ENCODE peak calls at places on chromosomes 16 and 17, in six cellular contexts. One of them, this sample, is unnamed.

GRCh38 chr17:53950207-53950857 is 127.6 kb downstream of the KIF2B start:
- DNase-seq in thyroid gland: no peak
- DNase-seq in AG04450: no peak
- DNase-seq in cardiac muscle cell: peak
- DNase-seq in ovary: no peak
- DNase-seq in PC-9: no peak
- DNase-seq in this sample: no peak

GRCh38 chr17:31596382-31597323 is 205.2 kb downstream of the RAB11FIP4 start:
- DNase-seq in thyroid gland: peak
- DNase-seq in AG04450: peak
- DNase-seq in cardiac muscle cell: peak
- DNase-seq in ovary: peak
- DNase-seq in PC-9: peak
- DNase-seq in this sample: peak

GRCh38 chr16:4882633-4883285 is 35.5 kb downstream of the UBN1 start:
- DNase-seq in thyroid gland: peak
- DNase-seq in AG04450: no peak
- DNase-seq in cardiac muscle cell: peak
- DNase-seq in ovary: no peak
- DNase-seq in PC-9: peak
- DNase-seq in this sample: peak

GRCh38 chr17:60528828-60529227 is 2.8 kb upstream of the APPBP2 start:
- DNase-seq in thyroid gland: no peak
- DNase-seq in AG04450: no peak
- DNase-seq in cardiac muscle cell: no peak
- DNase-seq in ovary: no peak
- DNase-seq in PC-9: no peak
- DNase-seq in this sample: no peak

GRCh38 chr17:1865252-1866037 is 35.6 kb downstream of the RPA1 start:
- DNase-seq in thyroid gland: no peak
- DNase-seq in AG04450: no peak
- DNase-seq in cardiac muscle cell: peak
- DNase-seq in ovary: no peak
- DNase-seq in PC-9: no peak
- DNase-seq in this sample: no peak

GRCh38 chr17:29195465-29196081 is 15.4 kb upstream of the MYO18A start:
- DNase-seq in thyroid gland: no peak
- DNase-seq in AG04450: no peak
- DNase-seq in cardiac muscle cell: peak
- DNase-seq in ovary: no peak
- DNase-seq in PC-9: peak
- DNase-seq in this sample: no peak

GRCh38 chr17:7475764-7476422 is 3.5 kb downstream of the ZBTB4 start:
- DNase-seq in thyroid gland: peak
- DNase-seq in AG04450: no peak
- DNase-seq in cardiac muscle cell: no peak
- DNase-seq in ovary: no peak
- DNase-seq in PC-9: no peak
- DNase-seq in this sample: no peak

GRCh38 chr16:3459401-3460090 is 16.1 kb downstream of the NAA60 start:
- DNase-seq in thyroid gland: no peak
- DNase-seq in AG04450: no peak
- DNase-seq in cardiac muscle cell: peak
- DNase-seq in ovary: no peak
- DNase-seq in PC-9: no peak
- DNase-seq in this sample: no peak

GRCh38 chr17:69581061-69581955 is 166.8 kb downstream of the MAP2K6 start:
- DNase-seq in thyroid gland: peak
- DNase-seq in AG04450: no peak
- DNase-seq in cardiac muscle cell: no peak
- DNase-seq in ovary: no peak
- DNase-seq in PC-9: no peak
- DNase-seq in this sample: no peak

GRCh38 chr16:11152205-11152604 is 103.8 kb downstream of the SOCS1 start:
- DNase-seq in thyroid gland: no peak
- DNase-seq in AG04450: no peak
- DNase-seq in cardiac muscle cell: no peak
- DNase-seq in ovary: no peak
- DNase-seq in PC-9: peak
- DNase-seq in this sample: no peak

GRCh38 chr17:45156242-45156641 is 5.4 kb upstream of the HEXIM2 start:
- DNase-seq in thyroid gland: no peak
- DNase-seq in AG04450: no peak
- DNase-seq in cardiac muscle cell: no peak
- DNase-seq in ovary: no peak
- DNase-seq in PC-9: no peak
- DNase-seq in this sample: no peak

GRCh38 chr16:6643083-6643686 is 689.5 kb upstream of the RBFOX1 start:
- DNase-seq in thyroid gland: peak
- DNase-seq in AG04450: peak
- DNase-seq in cardiac muscle cell: peak
- DNase-seq in ovary: peak
- DNase-seq in PC-9: no peak
- DNase-seq in this sample: no peak

GRCh38 chr16:55376567-55377167 is 52.7 kb downstream of the IRX6 start:
- DNase-seq in thyroid gland: no peak
- DNase-seq in AG04450: no peak
- DNase-seq in cardiac muscle cell: no peak
- DNase-seq in ovary: no peak
- DNase-seq in PC-9: no peak
- DNase-seq in this sample: no peak

GRCh38 chr17:6530324-6530920 is 25.9 kb downstream of the PITPNM3 start:
- DNase-seq in thyroid gland: no peak
- DNase-seq in AG04450: no peak
- DNase-seq in cardiac muscle cell: no peak
- DNase-seq in ovary: no peak
- DNase-seq in PC-9: no peak
- DNase-seq in this sample: no peak

GRCh38 chr17:50074227-50074626 is 18.3 kb downstream of the ITGA3 start:
- DNase-seq in thyroid gland: no peak
- DNase-seq in AG04450: no peak
- DNase-seq in cardiac muscle cell: no peak
- DNase-seq in ovary: no peak
- DNase-seq in PC-9: no peak
- DNase-seq in this sample: no peak

GRCh38 chr17:50070908-50071680 is 15.2 kb downstream of the ITGA3 start:
- DNase-seq in thyroid gland: no peak
- DNase-seq in AG04450: no peak
- DNase-seq in cardiac muscle cell: no peak
- DNase-seq in ovary: no peak
- DNase-seq in PC-9: no peak
- DNase-seq in this sample: no peak

GRCh38 chr17:50071692-50072091 is 15.8 kb downstream of the ITGA3 start:
- DNase-seq in thyroid gland: no peak
- DNase-seq in AG04450: no peak
- DNase-seq in cardiac muscle cell: no peak
- DNase-seq in ovary: no peak
- DNase-seq in PC-9: no peak
- DNase-seq in this sample: no peak

GRCh38 chr17:50072925-50073324 is 17.0 kb downstream of the ITGA3 start:
- DNase-seq in thyroid gland: no peak
- DNase-seq in AG04450: no peak
- DNase-seq in cardiac muscle cell: no peak
- DNase-seq in ovary: no peak
- DNase-seq in PC-9: no peak
- DNase-seq in this sample: no peak

DNA sequence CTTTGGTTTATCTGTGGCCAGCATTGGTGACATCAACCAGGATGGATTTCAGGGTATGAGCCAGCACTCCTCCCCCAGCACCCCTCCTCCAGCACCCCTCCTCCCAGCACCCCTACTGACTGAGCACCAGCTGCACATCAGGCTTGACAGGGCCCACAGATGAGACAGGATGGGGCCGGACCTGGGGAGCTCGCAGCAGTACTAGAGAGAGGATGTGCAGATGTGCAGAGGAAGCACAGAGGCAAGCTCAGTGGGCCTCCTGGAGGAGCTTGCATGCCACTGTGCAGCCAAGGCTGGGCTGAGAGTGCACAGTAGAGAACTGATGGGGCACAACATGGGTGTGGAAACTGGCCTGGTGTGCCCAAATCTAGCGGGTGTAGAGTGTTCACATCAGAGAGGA is 16.2 kb downstream of the ITGA3 start:
- DNase-seq in thyroid gland: no peak
- DNase-seq in AG04450: no peak
- DNase-seq in cardiac muscle cell: no peak
- DNase-seq in ovary: no peak
- DNase-seq in PC-9: no peak
- DNase-seq in this sample: no peak
- H3K27ac ChIP-seq in thyroid gland: no peak
- H3K27ac ChIP-seq in AG04450: peak
- H3K27ac ChIP-seq in cardiac muscle cell: no peak
- H3K27ac ChIP-seq in ovary: no peak
- H3K27ac ChIP-seq in PC-9: no peak
- H3K27ac ChIP-seq in this sample: peak

GRCh38 chr16:88970095-88970494 is 6.9 kb downstream of the CBFA2T3 start:
- DNase-seq in thyroid gland: no peak
- DNase-seq in AG04450: no peak
- DNase-seq in cardiac muscle cell: no peak
- DNase-seq in ovary: no peak
- DNase-seq in PC-9: no peak
- DNase-seq in this sample: no peak
- H3K27ac ChIP-seq in thyroid gland: no peak
- H3K27ac ChIP-seq in AG04450: no peak
- H3K27ac ChIP-seq in cardiac muscle cell: peak
- H3K27ac ChIP-seq in ovary: no peak
- H3K27ac ChIP-seq in PC-9: no peak
- H3K27ac ChIP-seq in this sample: no peak

GRCh38 chr17:14143678-14144077 is 74.4 kb downstream of the COX10 start:
- DNase-seq in thyroid gland: no peak
- DNase-seq in AG04450: no peak
- DNase-seq in cardiac muscle cell: peak
- DNase-seq in ovary: no peak
- DNase-seq in PC-9: no peak
- DNase-seq in this sample: peak

GRCh38 chr17:14149751-14150150 is 80.4 kb downstream of the COX10 start:
- DNase-seq in thyroid gland: no peak
- DNase-seq in AG04450: no peak
- DNase-seq in cardiac muscle cell: no peak
- DNase-seq in ovary: no peak
- DNase-seq in PC-9: no peak
- DNase-seq in this sample: no peak

GRCh38 chr17:14138649-14139048 is 69.3 kb downstream of the COX10 start:
- DNase-seq in thyroid gland: no peak
- DNase-seq in AG04450: no peak
- DNase-seq in cardiac muscle cell: no peak
- DNase-seq in ovary: no peak
- DNase-seq in PC-9: no peak
- DNase-seq in this sample: no peak

GRCh38 chr17:14144513-14144912 is 75.2 kb downstream of the COX10 start:
- DNase-seq in thyroid gland: no peak
- DNase-seq in AG04450: no peak
- DNase-seq in cardiac muscle cell: no peak
- DNase-seq in ovary: no peak
- DNase-seq in PC-9: no peak
- DNase-seq in this sample: no peak
- H3K27ac ChIP-seq in thyroid gland: no peak
- H3K27ac ChIP-seq in AG04450: no peak
- H3K27ac ChIP-seq in cardiac muscle cell: no peak
- H3K27ac ChIP-seq in ovary: no peak
- H3K27ac ChIP-seq in PC-9: no peak
- H3K27ac ChIP-seq in this sample: no peak

DNA sequence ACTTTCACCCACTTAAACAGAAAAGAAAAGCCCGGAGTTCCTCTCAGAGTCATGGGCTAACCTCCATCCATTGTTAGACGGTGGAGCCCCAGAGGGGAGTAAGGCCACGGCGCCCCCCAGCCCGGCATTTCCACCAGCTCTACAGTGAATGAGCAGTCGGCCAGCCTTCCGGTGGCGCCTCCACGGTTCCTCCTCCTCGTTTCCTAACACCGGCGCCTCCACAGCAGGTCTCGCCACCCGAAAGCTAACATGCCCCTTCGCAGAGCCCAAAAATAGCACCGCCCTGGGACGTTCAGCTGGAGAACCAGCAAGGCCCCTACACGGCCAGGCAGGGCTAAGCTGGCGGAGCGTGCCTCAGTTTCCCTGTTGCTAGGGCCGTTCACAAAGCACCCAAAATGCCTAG is 858 bp downstream of the MMD start:
- DNase-seq in thyroid gland: peak
- DNase-seq in AG04450: no peak
- DNase-seq in cardiac muscle cell: peak
- DNase-seq in ovary: no peak
- DNase-seq in PC-9: no peak
- DNase-seq in this sample: no peak
- H3K27ac ChIP-seq in thyroid gland: peak
- H3K27ac ChIP-seq in AG04450: peak
- H3K27ac ChIP-seq in cardiac muscle cell: peak
- H3K27ac ChIP-seq in ovary: no peak
- H3K27ac ChIP-seq in PC-9: no peak
- H3K27ac ChIP-seq in this sample: no peak

DNA sequence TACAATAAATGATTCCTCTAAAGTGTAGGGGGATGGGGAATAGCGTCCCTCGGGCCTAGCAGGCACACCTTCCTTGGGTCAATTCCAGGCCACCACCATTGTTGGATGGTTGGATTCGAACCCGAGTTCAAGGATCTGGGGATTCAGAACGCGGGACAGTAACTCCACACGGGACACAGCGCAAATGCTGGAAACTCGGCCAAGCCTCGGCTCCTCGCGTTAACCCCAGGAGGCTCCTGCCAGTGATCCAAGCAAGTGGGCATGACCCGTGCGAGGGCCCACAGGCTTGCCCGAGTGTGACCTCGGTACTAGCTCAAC is 589 bp downstream of the B9D1 start:
- DNase-seq in thyroid gland: no peak
- DNase-seq in AG04450: no peak
- DNase-seq in cardiac muscle cell: no peak
- DNase-seq in ovary: no peak
- DNase-seq in PC-9: no peak
- DNase-seq in this sample: no peak
- H3K27ac ChIP-seq in thyroid gland: peak
- H3K27ac ChIP-seq in AG04450: peak
- H3K27ac ChIP-seq in cardiac muscle cell: peak
- H3K27ac ChIP-seq in ovary: peak
- H3K27ac ChIP-seq in PC-9: peak
- H3K27ac ChIP-seq in this sample: peak